ENCODE peak calls at places on chromosomes 5 and 9, in six cellular contexts. One of them, this sample, is unnamed.

GRCh38 chr5:66710557-66710956 is 114.4 kb downstream of the MAST4 start:
- DNase-seq in IMR-90: peak; percentile 4
- DNase-seq in H1: no peak
- DNase-seq in H9: no peak
- DNase-seq in mesenchymal stem cell: no peak
- DNase-seq in neuronal stem cell: no peak
- DNase-seq in this sample: no peak

GRCh38 chr5:78190402-78190801 is 104.1 kb downstream of the AP3B1 start:
- DNase-seq in mesenchymal stem cell: no peak
- DNase-seq in H1: no peak
- DNase-seq in H9: no peak
- DNase-seq in neuronal stem cell: no peak
- DNase-seq in IMR-90: no peak
- DNase-seq in this sample: no peak

GRCh38 chr5:134145061-134145757 is 30.7 kb downstream of the TCF7 start:
- DNase-seq in H1: no peak
- DNase-seq in IMR-90: no peak
- DNase-seq in mesenchymal stem cell: no peak
- DNase-seq in H9: no peak
- DNase-seq in neuronal stem cell: no peak
- DNase-seq in this sample: no peak

GRCh38 chr5:57422341-57422740 is 60.3 kb downstream of the ACTBL2 start:
- DNase-seq in IMR-90: no peak
- DNase-seq in neuronal stem cell: no peak
- DNase-seq in H1: no peak
- DNase-seq in mesenchymal stem cell: no peak
- DNase-seq in H9: no peak
- DNase-seq in this sample: no peak

GRCh38 chr5:134124289-134125194 is 10.1 kb downstream of the TCF7 start:
- DNase-seq in mesenchymal stem cell: no peak
- DNase-seq in H9: no peak
- DNase-seq in H1: no peak
- DNase-seq in IMR-90: peak; percentile 69
- DNase-seq in neuronal stem cell: no peak
- DNase-seq in this sample: no peak

GRCh38 chr5:169848271-169848670 is 132.0 kb downstream of the INSYN2B start:
- DNase-seq in neuronal stem cell: no peak
- DNase-seq in H1: no peak
- DNase-seq in IMR-90: no peak
- DNase-seq in H9: no peak
- DNase-seq in mesenchymal stem cell: no peak
- DNase-seq in this sample: no peak

GRCh38 chr5:157312492-157312891 is 46.6 kb downstream of the CYFIP2 start:
- DNase-seq in H9: peak; percentile 52
- DNase-seq in mesenchymal stem cell: peak; percentile 57
- DNase-seq in H1: no peak
- DNase-seq in IMR-90: peak; percentile 72
- DNase-seq in neuronal stem cell: peak; percentile 6
- DNase-seq in this sample: peak; percentile 76

GRCh38 chr5:181153814-181154213 is 6.4 kb downstream of the OR2V2 start:
- DNase-seq in IMR-90: no peak
- DNase-seq in H1: no peak
- DNase-seq in mesenchymal stem cell: no peak
- DNase-seq in neuronal stem cell: no peak
- DNase-seq in H9: no peak
- DNase-seq in this sample: no peak

GRCh38 chr5:179763215-179763945 is 30.4 kb upstream of the LTC4S start:
- DNase-seq in IMR-90: peak; percentile 91
- DNase-seq in neuronal stem cell: peak; percentile 51
- DNase-seq in mesenchymal stem cell: peak; percentile 86
- DNase-seq in H9: peak; percentile 70
- DNase-seq in H1: no peak
- DNase-seq in this sample: peak; percentile 91

GRCh38 chr9:70111641-70112236 is 68.1 kb downstream of the MAMDC2 start:
- DNase-seq in H1: no peak
- DNase-seq in H9: no peak
- DNase-seq in IMR-90: peak; percentile 29
- DNase-seq in neuronal stem cell: no peak
- DNase-seq in mesenchymal stem cell: no peak
- DNase-seq in this sample: no peak

GRCh38 chr9:136856541-136857141 is 4.5 kb downstream of the MAMDC4 start:
- DNase-seq in H9: peak; percentile 31
- DNase-seq in H1: no peak
- DNase-seq in mesenchymal stem cell: no peak
- DNase-seq in IMR-90: no peak
- DNase-seq in neuronal stem cell: no peak
- DNase-seq in this sample: no peak

GRCh38 chr5:136062563-136063274 is 33.9 kb downstream of the TGFBI start:
- DNase-seq in mesenchymal stem cell: peak; percentile 53
- DNase-seq in IMR-90: peak; percentile 45
- DNase-seq in H9: peak; percentile 43
- DNase-seq in neuronal stem cell: no peak
- DNase-seq in H1: no peak
- DNase-seq in this sample: peak; percentile 50

GRCh38 chr9:91207889-91208651 is 153.6 kb downstream of the AUH start:
- DNase-seq in H1: no peak
- DNase-seq in mesenchymal stem cell: peak; percentile 76
- DNase-seq in IMR-90: peak; percentile 71
- DNase-seq in neuronal stem cell: no peak
- DNase-seq in H9: no peak
- DNase-seq in this sample: peak; percentile 26

GRCh38 chr9:12516573-12516972 is 176.6 kb upstream of the TYRP1 start:
- DNase-seq in H1: no peak
- DNase-seq in mesenchymal stem cell: peak; percentile 22
- DNase-seq in IMR-90: no peak
- DNase-seq in neuronal stem cell: no peak
- DNase-seq in H9: no peak
- DNase-seq in this sample: no peak

GRCh38 chr5:87195104-87195581 is 72.5 kb upstream of the RASA1 start:
- DNase-seq in IMR-90: peak; percentile 85
- DNase-seq in H1: no peak
- DNase-seq in neuronal stem cell: no peak
- DNase-seq in H9: no peak
- DNase-seq in mesenchymal stem cell: peak; percentile 37
- DNase-seq in this sample: no peak

GRCh38 chr5:68803881-68804319 is 289.9 kb upstream of the SLC30A5 start:
- DNase-seq in H1: no peak
- DNase-seq in neuronal stem cell: no peak
- DNase-seq in IMR-90: no peak
- DNase-seq in mesenchymal stem cell: no peak
- DNase-seq in H9: no peak
- DNase-seq in this sample: no peak

GRCh38 chr9:98781588-98782383 is 14.6 kb downstream of the ANKS6 start:
- DNase-seq in H1: no peak
- DNase-seq in H9: no peak
- DNase-seq in mesenchymal stem cell: no peak
- DNase-seq in IMR-90: no peak
- DNase-seq in neuronal stem cell: no peak
- DNase-seq in this sample: peak; percentile 68

GRCh38 chr9:70257991-70258691 is 637 bp upstream of the SMC5 start:
- DNase-seq in H9: peak; percentile 62
- DNase-seq in mesenchymal stem cell: peak; percentile 72
- DNase-seq in neuronal stem cell: peak; percentile 36
- DNase-seq in IMR-90: peak; percentile 48
- DNase-seq in H1: no peak
- DNase-seq in this sample: no peak

GRCh38 chr9:78396087-78396486 is 99.2 kb downstream of the PSAT1 start:
- DNase-seq in H9: no peak
- DNase-seq in neuronal stem cell: no peak
- DNase-seq in mesenchymal stem cell: no peak
- DNase-seq in H1: no peak
- DNase-seq in IMR-90: no peak
- DNase-seq in this sample: no peak

GRCh38 chr9:38700695-38701094 is 19.2 kb downstream of the FAM240B start:
- DNase-seq in mesenchymal stem cell: no peak
- DNase-seq in H1: no peak
- DNase-seq in neuronal stem cell: no peak
- DNase-seq in H9: no peak
- DNase-seq in IMR-90: peak; percentile 8
- DNase-seq in this sample: no peak

GRCh38 chr9:108002296-108003056 is 512.9 kb upstream of the KLF4 start:
- DNase-seq in H9: no peak
- DNase-seq in neuronal stem cell: no peak
- DNase-seq in mesenchymal stem cell: no peak
- DNase-seq in IMR-90: peak; percentile 66
- DNase-seq in H1: no peak
- DNase-seq in this sample: no peak

GRCh38 chr9:18260527-18260926 is 213.4 kb upstream of the ADAMTSL1 start:
- DNase-seq in H9: no peak
- DNase-seq in mesenchymal stem cell: peak; percentile 17
- DNase-seq in IMR-90: no peak
- DNase-seq in neuronal stem cell: no peak
- DNase-seq in H1: no peak
- DNase-seq in this sample: no peak

GRCh38 chr9:98175762-98176161 is 16.7 kb downstream of the CORO2A start:
- DNase-seq in H9: no peak
- DNase-seq in H1: no peak
- DNase-seq in neuronal stem cell: no peak
- DNase-seq in mesenchymal stem cell: no peak
- DNase-seq in IMR-90: no peak
- DNase-seq in this sample: no peak

GRCh38 chr5:10310073-10310779 is 2.5 kb upstream of the CMBL start:
- DNase-seq in mesenchymal stem cell: peak; percentile 39
- DNase-seq in H1: no peak
- DNase-seq in IMR-90: peak; percentile 59
- DNase-seq in H9: peak; percentile 57
- DNase-seq in neuronal stem cell: no peak
- DNase-seq in this sample: peak; percentile 62

GRCh38 chr5:51386916-51387853 is 3.9 kb downstream of the ISL1 start:
- DNase-seq in IMR-90: no peak
- DNase-seq in H9: peak; percentile 67
- DNase-seq in neuronal stem cell: peak; percentile 23
- DNase-seq in mesenchymal stem cell: peak; percentile 54
- DNase-seq in H1: no peak
- DNase-seq in this sample: no peak

GRCh38 chr9:2622361-2623045 is 916 bp downstream of the VLDLR start:
- DNase-seq in neuronal stem cell: peak; percentile 29
- DNase-seq in IMR-90: peak; percentile 17
- DNase-seq in H1: no peak
- DNase-seq in mesenchymal stem cell: peak; percentile 33
- DNase-seq in H9: peak; percentile 39
- DNase-seq in this sample: peak; percentile 42

GRCh38 chr5:108093186-108093585 is 288.7 kb downstream of the FBXL17 start:
- DNase-seq in H1: no peak
- DNase-seq in IMR-90: peak; percentile 47
- DNase-seq in mesenchymal stem cell: peak; percentile 36
- DNase-seq in H9: no peak
- DNase-seq in neuronal stem cell: no peak
- DNase-seq in this sample: no peak

GRCh38 chr9:96136992-96137665 is 164.8 kb downstream of the HSD17B3 start:
- DNase-seq in IMR-90: peak; percentile 78
- DNase-seq in mesenchymal stem cell: peak; percentile 90
- DNase-seq in H1: no peak
- DNase-seq in neuronal stem cell: no peak
- DNase-seq in H9: no peak
- DNase-seq in this sample: no peak

GRCh38 chr9:69834056-69834455 is 13.4 kb downstream of the CFAP95 start:
- DNase-seq in mesenchymal stem cell: no peak
- DNase-seq in H9: no peak
- DNase-seq in IMR-90: no peak
- DNase-seq in neuronal stem cell: no peak
- DNase-seq in H1: no peak
- DNase-seq in this sample: no peak

GRCh38 chr9:88875394-88875793 is 115.9 kb upstream of the S1PR3 start:
- DNase-seq in H9: no peak
- DNase-seq in neuronal stem cell: no peak
- DNase-seq in IMR-90: no peak
- DNase-seq in mesenchymal stem cell: no peak
- DNase-seq in H1: no peak
- DNase-seq in this sample: no peak
- H4K91ac ChIP-seq in H9: no peak overlapping the region
- H4K91ac ChIP-seq in neuronal stem cell: no peak overlapping the region
- H4K91ac ChIP-seq in IMR-90: no peak overlapping the region
- H4K91ac ChIP-seq in mesenchymal stem cell: no peak overlapping the region
- H4K91ac ChIP-seq in H1: no peak overlapping the region
- H4K91ac ChIP-seq in this sample: no peak overlapping the region

GRCh38 chr5:112549127-112549526 is 130.1 kb upstream of the EPB41L4A start:
- DNase-seq in H9: no peak
- DNase-seq in mesenchymal stem cell: peak; percentile 6
- DNase-seq in neuronal stem cell: no peak
- DNase-seq in H1: no peak
- DNase-seq in IMR-90: no peak
- DNase-seq in this sample: no peak
- H4K8ac ChIP-seq in H9: no peak overlapping the region
- H4K8ac ChIP-seq in mesenchymal stem cell: no peak overlapping the region
- H4K8ac ChIP-seq in neuronal stem cell: no peak overlapping the region
- H4K8ac ChIP-seq in H1: no peak overlapping the region
- H4K8ac ChIP-seq in IMR-90: no peak overlapping the region
- H4K8ac ChIP-seq in this sample: no peak overlapping the region

GRCh38 chr5:494667-495255 is 29.5 kb downstream of the SLC9A3 start:
- DNase-seq in H9: no peak
- DNase-seq in IMR-90: no peak
- DNase-seq in H1: no peak
- DNase-seq in mesenchymal stem cell: no peak
- DNase-seq in neuronal stem cell: no peak
- DNase-seq in this sample: no peak

GRCh38 chr5:492314-492893 is 31.8 kb downstream of the SLC9A3 start:
- DNase-seq in H1: no peak
- DNase-seq in H9: no peak
- DNase-seq in neuronal stem cell: no peak
- DNase-seq in mesenchymal stem cell: no peak
- DNase-seq in IMR-90: no peak
- DNase-seq in this sample: no peak

GRCh38 chr5:493758-494157 is 30.5 kb downstream of the SLC9A3 start:
- DNase-seq in neuronal stem cell: no peak
- DNase-seq in mesenchymal stem cell: no peak
- DNase-seq in IMR-90: no peak
- DNase-seq in H1: no peak
- DNase-seq in H9: no peak
- DNase-seq in this sample: no peak

GRCh38 chr5:491856-492155 is 32.4 kb downstream of the SLC9A3 start:
- DNase-seq in IMR-90: no peak
- DNase-seq in neuronal stem cell: no peak
- DNase-seq in H1: no peak
- DNase-seq in H9: no peak
- DNase-seq in mesenchymal stem cell: no peak
- DNase-seq in this sample: no peak

GRCh38 chr5:493251-493701 is 31.0 kb downstream of the SLC9A3 start:
- DNase-seq in H9: no peak
- DNase-seq in neuronal stem cell: no peak
- DNase-seq in mesenchymal stem cell: no peak
- DNase-seq in H1: no peak
- DNase-seq in IMR-90: no peak
- DNase-seq in this sample: no peak
- H3K27me3 ChIP-seq in H9: peaks cover 39% of the 10 kb centered on the region
- H3K27me3 ChIP-seq in neuronal stem cell: peaks cover 32% of the 10 kb centered on the region
- H3K27me3 ChIP-seq in mesenchymal stem cell: peaks cover 55% of the 10 kb centered on the region
- H3K27me3 ChIP-seq in H1: peaks cover 28% of the 10 kb centered on the region
- H3K27me3 ChIP-seq in IMR-90: peaks cover 37% of the 10 kb centered on the region
- H3K27me3 ChIP-seq in this sample: peaks cover 38% of the 10 kb centered on the region

DNA sequence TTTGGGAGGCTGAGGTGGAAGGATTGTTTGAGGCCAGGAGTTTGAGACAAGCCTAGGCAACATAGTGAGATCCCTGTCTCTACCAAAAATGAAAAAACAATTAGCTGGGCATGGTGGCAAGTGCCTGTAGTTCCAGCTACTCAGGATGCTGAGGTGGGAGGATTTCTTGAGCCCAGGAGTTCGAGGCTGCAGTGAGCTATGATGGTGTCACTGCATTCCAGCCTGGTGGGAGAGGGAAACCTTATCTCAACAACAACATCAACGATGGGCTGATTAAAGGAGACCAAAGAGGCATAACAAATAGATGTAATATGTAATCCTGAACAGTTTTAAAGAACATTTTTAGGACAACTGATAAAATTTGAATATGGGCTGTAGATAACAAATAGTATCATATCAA is 34.2 kb upstream of the PANK3 start:
- DNase-seq in H9: no peak
- DNase-seq in mesenchymal stem cell: no peak
- DNase-seq in H1: no peak
- DNase-seq in IMR-90: no peak
- DNase-seq in neuronal stem cell: no peak
- DNase-seq in this sample: no peak
- H4K91ac ChIP-seq in H9: no peak overlapping the region
- H4K91ac ChIP-seq in mesenchymal stem cell: no peak overlapping the region
- H4K91ac ChIP-seq in H1: no peak overlapping the region
- H4K91ac ChIP-seq in IMR-90: no peak overlapping the region
- H4K91ac ChIP-seq in neuronal stem cell: no peak overlapping the region
- H4K91ac ChIP-seq in this sample: no peak overlapping the region

This sample was measured in trophoblast cell.